ENCODE peak calls at places on chromosomes 13 and 19, in six cellular contexts. J is cardiac muscle cell; M is breast epithelium; P is T-helper 2 cell treated with Interferon-gamma antibody and Interleukin-4, amounts not matched to agents 5 μg/mL and 100 μg/mL, for 36 hours; W is activated CD8-positive, alpha-beta T cell treated with anti-CD3 and anti-CD28 coated beads for 36 hours; T is stromal cell of bone marrow. B is an unnamed sample.

GRCh38 chr13:42218576-42218975 is 53.4 kb upstream of the AKAP11 start:
- DNase-seq in T (no peak), P (no peak), W (no peak), J (no peak), M (no peak), B (no peak)

GRCh38 chr13:39369161-39369890 is 233.7 kb downstream of the LHFPL6 start:
- DNase-seq in P (no peak), T (no peak), M (no peak), W (no peak), J (no peak), B (no peak)

GRCh38 chr13:71880753-71881541 is 13.9 kb upstream of the DACH1 start:
- DNase-seq in P (no peak), W (no peak), T (no peak), J (peak), M (no peak), B (no peak)

GRCh38 chr19:6249296-6249695 is 30.5 kb downstream of the MLLT1 start:
- DNase-seq in W (no peak), P (no peak), M (no peak), T (no peak), J (peak), B (no peak)

GRCh38 chr19:18172331-18173053 is 1.1 kb upstream of the IFI30 start:
- DNase-seq in W (no peak), T (no peak), P (no peak), M (no peak), J (no peak), B (no peak)

GRCh38 chr19:5142725-5143097 is 173.8 kb downstream of the KDM4B start:
- DNase-seq in T (no peak), W (no peak), P (no peak), J (no peak), M (no peak), B (no peak)

GRCh38 chr19:1073063-1073955 is 6.3 kb downstream of the ARHGAP45 start:
- DNase-seq in M (no peak), T (no peak), P (no peak), W (peak), J (no peak), B (no peak)

GRCh38 chr13:39777527-39778061 is 122.1 kb downstream of the COG6 start:
- DNase-seq in M (no peak), W (peak), P (peak), J (peak), T (peak), B (no peak)

GRCh38 chr13:46178143-46178542 is 3.8 kb downstream of the LCP1 start:
- DNase-seq in J (peak), T (no peak), P (no peak), W (no peak), M (no peak), B (no peak)

GRCh38 chr13:50650936-50651638 is 192.4 kb downstream of the DLEU7 start:
- DNase-seq in T (no peak), P (no peak), W (no peak), J (no peak), M (no peak), B (no peak)

GRCh38 chr13:110289174-110289573 is 17.8 kb downstream of the COL4A1 start:
- DNase-seq in T (no peak), J (no peak), M (no peak), W (no peak), P (no peak), B (no peak)

GRCh38 chr19:1624458-1624857 is 19.2 kb upstream of the UQCR11 start:
- DNase-seq in W (peak), P (peak), J (peak), T (peak), M (no peak), B (no peak)

GRCh38 chr19:13493516-13494310 is 12.6 kb downstream of the CACNA1A start:
- DNase-seq in W (no peak), P (no peak), T (no peak), J (peak), M (no peak), B (no peak)

GRCh38 chr13:79405501-79405830 is 589 bp downstream of the RBM26 start:
- DNase-seq in P (no peak), J (no peak), T (no peak), M (no peak), W (no peak), B (no peak)

GRCh38 chr19:38975214-38975860 is at the start of gene FBXO17:
- DNase-seq in W (no peak), T (no peak), M (peak), J (peak), P (no peak), B (peak)

GRCh38 chr19:4970558-4971423 is 1.9 kb downstream of the KDM4B start:
- DNase-seq in T (no peak), W (no peak), M (no peak), P (no peak), J (peak), B (no peak)

GRCh38 chr13:36628986-36629385 is 44.8 kb upstream of the SERTM1 start:
- DNase-seq in J (no peak), W (no peak), M (no peak), P (no peak), T (no peak), B (no peak)

GRCh38 chr13:113357529-113357928 is 6.4 kb downstream of the GRTP1 start:
- DNase-seq in P (no peak), M (no peak), J (peak), W (no peak), T (peak), B (no peak)

GRCh38 chr13:111484129-111484925 is 163.9 kb downstream of the TEX29 start:
- DNase-seq in P (no peak), M (peak), T (no peak), W (no peak), J (no peak), B (no peak)

GRCh38 chr13:98975822-98976261 is 2.0 kb downstream of the DOCK9 start:
- DNase-seq in J (peak), T (no peak), M (no peak), P (no peak), W (no peak), B (no peak)

GRCh38 chr19:20238025-20238623 is 71.1 kb downstream of the ZNF486 start:
- DNase-seq in T (peak), J (peak), P (peak), W (peak), M (peak), B (peak)

GRCh38 chr13:77860621-77861020 is 58.0 kb downstream of the EDNRB start:
- DNase-seq in P (no peak), W (no peak), T (no peak), J (peak), M (no peak), B (no peak)

GRCh38 chr19:1223018-1223855 is 14.6 kb downstream of the CBARP start:
- DNase-seq in J (peak), W (peak), T (no peak), P (no peak), M (no peak), B (no peak)

GRCh38 chr13:49563513-49563912 is 21.8 kb downstream of the RCBTB1 start:
- DNase-seq in J (peak), T (no peak), M (no peak), P (no peak), W (no peak), B (no peak)

GRCh38 chr13:110319774-110320509 is 12.9 kb downstream of the COL4A2 start:
- DNase-seq in P (peak), J (peak), W (peak), T (no peak), M (no peak), B (no peak)

GRCh38 chr13:37360556-37360955 is 238.0 kb downstream of the POSTN start:
- DNase-seq in J (peak), P (no peak), M (no peak), W (no peak), T (no peak), B (no peak)

GRCh38 chr19:1213391-1214286 is 8.1 kb downstream of the STK11 start:
- DNase-seq in T (peak), W (peak), P (peak), J (peak), M (no peak), B (no peak)

GRCh38 chr13:46668302-46668720 is 115.3 kb downstream of the LRCH1 start:
- DNase-seq in M (no peak), P (no peak), J (peak), W (peak), T (peak), B (no peak)

GRCh38 chr13:97122381-97122996 is 99.6 kb upstream of the MBNL2 start:
- DNase-seq in W (no peak), P (no peak), M (no peak), T (no peak), J (peak), B (no peak)

GRCh38 chr13:30923423-30923822 is 9.0 kb upstream of the TEX26 start:
- DNase-seq in J (no peak), M (no peak), P (no peak), T (no peak), W (no peak), B (no peak)

GRCh38 chr13:95296326-95296939 is 4.8 kb downstream of the ABCC4 start:
- DNase-seq in J (peak), M (no peak), P (no peak), W (peak), T (no peak), B (no peak)

GRCh38 chr19:2097330-2098327 is 914 bp downstream of the IZUMO4 start:
- DNase-seq in J (no peak), P (peak), T (no peak), M (no peak), W (peak), B (no peak)

GRCh38 chr19:31054430-31054829 is 294.8 kb downstream of the TSHZ3 start:
- DNase-seq in T (peak), J (peak), P (peak), W (peak), M (no peak), B (no peak)

B was measured in cardiac septum.